ENCODE peak calls at places on chromosomes 16 and 17, in ten cellular contexts. L is uterus, W is fibroblast of lung, G is HCT116, C is fibroblast of the aortic adventitia, M is ovary, O is A549, H is tibial nerve, A is choroid plexus epithelial cell, P is heart left ventricle. S is an unnamed sample.

GRCh38 chr17:79675413-79675725 is 55.4 kb upstream of the ENPP7 start:
- DNase-seq in L (no peak), W (no peak), G (no peak), C (no peak), M (peak), O (no peak), H (no peak), A (no peak), P (no peak), S (no peak)

GRCh38 chr16:66251406-66252160 is 114.9 kb upstream of the CDH5 start:
- DNase-seq in L (no peak), W (no peak), G (no peak), C (no peak), M (no peak), O (no peak), H (no peak), A (no peak), P (no peak), S (no peak)

GRCh38 chr16:83940630-83941378 is 12.2 kb upstream of the OSGIN1 start:
- DNase-seq in L (no peak), W (no peak), G (no peak), C (no peak), M (no peak), O (no peak), H (no peak), A (no peak), P (no peak), S (no peak)

GRCh38 chr17:68981288-68981687 is 26.1 kb upstream of the ABCA8 start:
- DNase-seq in L (peak), W (peak), G (no peak), C (peak), M (no peak), O (no peak), H (peak), A (peak), P (no peak), S (no peak)

GRCh38 chr16:2236362-2237075 is at the start of gene DNASE1L2:
- DNase-seq in L (no peak), W (peak), G (no peak), C (no peak), M (no peak), O (peak), H (no peak), A (peak), P (no peak), S (no peak)

GRCh38 chr16:81723098-81723723 is 55.9 kb upstream of the PLCG2 start:
- DNase-seq in L (peak), W (peak), G (peak), C (peak), M (no peak), O (peak), H (no peak), A (peak), P (no peak), S (peak)

GRCh38 chr16:47815655-47816054 is 340.1 kb downstream of the ABCC12 start:
- DNase-seq in L (no peak), W (peak), G (no peak), C (no peak), M (no peak), O (no peak), H (no peak), A (peak), P (no peak), S (no peak)

GRCh38 chr17:74386397-74386796 is 19.1 kb downstream of the GPR142 start:
- DNase-seq in L (peak), W (peak), G (no peak), C (peak), M (no peak), O (no peak), H (no peak), A (peak), P (peak), S (no peak)

GRCh38 chr17:73210002-73210678 is 17.3 kb downstream of the COG1 start:
- DNase-seq in L (no peak), W (no peak), G (no peak), C (peak), M (no peak), O (no peak), H (no peak), A (no peak), P (no peak), S (no peak)

DNA sequence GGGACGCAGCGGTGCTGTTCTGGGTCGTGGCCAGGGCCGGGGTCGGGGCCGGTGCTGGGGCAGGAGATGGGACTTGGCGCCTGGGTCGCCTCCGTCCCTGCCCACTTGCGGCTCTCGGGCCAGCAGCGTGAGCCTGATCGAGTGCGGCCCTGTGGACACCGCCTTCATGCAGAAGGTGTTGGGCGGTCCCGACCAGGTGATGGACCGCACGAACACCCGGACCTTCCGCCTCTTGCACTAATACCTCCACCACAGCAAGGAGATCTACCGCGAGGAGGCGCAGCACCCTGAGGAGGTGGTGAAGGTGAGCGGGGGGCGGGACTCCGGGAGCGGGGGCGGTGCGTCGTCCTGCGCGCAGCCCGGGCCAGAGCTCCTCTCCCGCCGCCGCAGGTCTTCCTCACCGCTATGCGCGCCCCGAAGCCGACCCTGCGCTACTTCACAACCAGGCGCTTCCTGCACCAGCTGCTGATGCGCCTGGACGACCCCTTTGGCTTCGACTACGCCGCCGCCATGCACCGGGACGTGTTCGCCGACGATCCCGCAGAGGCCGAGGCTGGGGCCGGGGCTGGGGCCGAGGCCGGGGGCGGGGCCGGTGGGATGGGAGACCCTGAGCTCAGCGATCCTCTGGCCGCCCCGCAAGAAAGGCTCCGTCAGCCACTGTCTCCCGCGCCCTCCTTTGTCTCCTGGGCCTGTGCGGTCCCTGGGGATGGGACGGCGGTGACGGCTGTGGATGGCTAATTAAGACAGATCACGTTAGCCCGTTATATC is 4.5 kb upstream of the HSD17B1 start:
- DNase-seq in L (peak), W (peak), G (no peak), C (no peak), M (peak), O (peak), H (no peak), A (peak), P (peak), S (peak)
- H3K4me3 ChIP-seq in L (peak), W (no peak), G (peak), C (no peak), M (peak), O (peak), H (peak), A (peak), P (peak), S (peak)

GRCh38 chr16:70674221-70675014 is 11.4 kb downstream of the MTSS2 start:
- DNase-seq in L (no peak), W (no peak), G (no peak), C (no peak), M (peak), O (no peak), H (no peak), A (no peak), P (peak), S (no peak)

GRCh38 chr16:70664325-70665112 is 18.2 kb downstream of the IL34 start:
- DNase-seq in L (no peak), W (no peak), G (no peak), C (no peak), M (peak), O (no peak), H (no peak), A (no peak), P (no peak), S (no peak)

GRCh38 chr16:70665113-70665694 is 18.8 kb downstream of the IL34 start:
- DNase-seq in L (no peak), W (no peak), G (no peak), C (no peak), M (peak), O (no peak), H (no peak), A (no peak), P (no peak), S (no peak)

GRCh38 chr16:70665806-70666735 is 19.7 kb downstream of the IL34 start:
- DNase-seq in L (no peak), W (no peak), G (no peak), C (no peak), M (peak), O (no peak), H (no peak), A (no peak), P (no peak), S (no peak)

DNA sequence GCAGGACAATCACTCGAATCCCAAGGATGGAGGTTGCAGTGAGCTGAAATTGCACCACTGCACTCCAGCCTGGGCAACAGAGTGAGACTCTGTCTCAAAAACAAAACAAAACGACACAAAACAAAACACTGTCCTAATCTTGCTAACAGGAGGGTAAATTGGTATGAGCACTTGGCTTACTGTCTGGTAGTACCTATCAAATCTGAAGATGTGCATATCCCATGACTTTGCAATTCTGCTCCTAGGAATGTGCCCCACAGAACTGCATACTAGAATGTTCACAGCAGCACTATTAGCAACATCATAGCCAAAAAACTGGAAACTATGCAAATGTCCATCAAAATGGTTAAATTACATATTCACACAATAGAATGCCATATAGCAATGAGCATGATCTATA is 15.7 kb downstream of the MTSS2 start:
- DNase-seq in L (no peak), W (no peak), G (no peak), C (no peak), M (no peak), O (no peak), H (no peak), A (no peak), P (no peak), S (no peak)
- TF ChIP-seq CTCF in L (no peak), W (no peak), G (no peak), C (no peak), M (no peak), O (no peak), H (no peak), A (no peak), P (no peak), S (no peak)

DNA sequence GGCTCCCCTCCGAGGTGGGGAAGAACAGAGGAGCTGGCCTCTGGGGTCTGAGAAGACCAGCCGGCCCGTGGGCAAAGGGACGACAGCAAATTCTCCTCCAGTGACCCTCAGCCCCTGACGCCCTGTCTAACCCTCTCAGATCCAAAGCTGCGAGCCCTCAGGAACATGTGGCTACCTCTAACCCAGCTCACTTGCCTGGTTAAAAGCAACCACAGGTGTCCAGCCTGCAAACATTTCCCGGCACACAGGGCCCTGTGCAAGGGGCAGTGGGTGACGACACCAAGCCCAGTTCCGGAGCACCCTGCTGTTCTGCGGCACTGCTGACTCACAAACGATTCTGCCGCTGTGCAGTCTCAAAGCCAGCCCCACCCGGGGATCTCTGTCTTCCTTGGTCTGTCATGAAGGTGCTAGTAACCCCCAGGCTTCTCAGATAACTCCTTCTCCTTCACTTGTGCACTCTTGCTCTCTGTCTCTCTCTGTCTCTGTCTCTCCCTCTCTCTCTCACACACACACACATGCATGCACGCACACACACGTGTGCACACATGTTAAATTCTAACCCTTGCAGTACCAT is 23.0 kb downstream of the WNT3 start:
- DNase-seq in L (no peak), W (peak), G (peak), C (no peak), M (no peak), O (peak), H (no peak), A (peak), P (no peak), S (no peak)
- H3K4me3 ChIP-seq in L (no peak), W (no peak), G (peak), C (no peak), M (no peak), O (peak), H (no peak), A (no peak), P (no peak), S (no peak)

DNA sequence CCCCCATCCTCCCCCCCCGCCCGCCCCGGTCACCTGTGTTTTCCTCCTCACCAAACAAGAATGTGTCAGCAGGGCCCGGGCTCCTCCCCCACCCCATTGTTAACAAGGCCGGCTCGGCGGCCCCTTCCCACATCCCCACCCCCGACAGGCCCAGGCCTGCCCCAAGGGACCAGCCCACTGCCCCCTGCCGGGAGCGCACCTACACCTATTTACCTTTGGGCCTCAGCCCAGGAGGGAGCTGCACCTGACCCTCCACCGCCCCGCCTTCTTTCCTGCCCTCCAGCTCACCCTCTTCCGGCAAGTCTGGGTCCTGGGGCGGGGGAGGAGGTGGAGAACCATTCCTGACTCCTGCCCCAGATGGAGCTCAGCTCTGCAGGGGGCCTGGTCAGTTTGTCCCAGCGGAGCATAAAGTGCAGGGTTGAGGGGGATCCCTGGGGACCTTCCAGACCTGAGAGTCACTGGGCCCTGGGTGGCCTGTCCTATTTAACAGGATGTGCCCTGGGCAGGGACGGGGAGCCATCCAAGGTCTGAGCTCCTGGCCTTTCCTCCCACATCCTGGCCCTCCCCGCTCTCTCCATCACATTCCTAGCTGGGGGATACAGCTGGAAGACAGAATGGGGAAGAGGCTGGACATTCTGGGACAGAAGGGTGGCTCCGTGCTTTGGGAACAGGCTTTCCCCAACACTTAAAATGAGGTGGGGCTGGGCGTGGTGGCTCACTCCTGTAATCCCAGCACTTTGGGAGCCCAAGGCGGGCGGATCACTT is 8.3 kb downstream of the FOXJ1 start:
- DNase-seq in L (no peak), W (no peak), G (peak), C (no peak), M (no peak), O (no peak), H (no peak), A (no peak), P (peak), S (no peak)
- TF ChIP-seq CTCF in L (no peak), W (no peak), G (no peak), C (no peak), M (no peak), O (no peak), H (no peak), A (no peak), P (no peak), S (no peak)

GRCh38 chr17:41631025-41631889 is 6.9 kb upstream of the KRT17 start:
- DNase-seq in L (no peak), W (no peak), G (no peak), C (no peak), M (no peak), O (no peak), H (no peak), A (no peak), P (peak), S (no peak)

GRCh38 chr17:41633498-41634197 is 9.3 kb upstream of the KRT17 start:
- DNase-seq in L (no peak), W (no peak), G (no peak), C (no peak), M (no peak), O (peak), H (no peak), A (no peak), P (no peak), S (no peak)

GRCh38 chr17:41634639-41635038 is 10.3 kb upstream of the KRT17 start:
- DNase-seq in L (no peak), W (no peak), G (no peak), C (no peak), M (no peak), O (no peak), H (no peak), A (no peak), P (no peak), S (no peak)

GRCh38 chr17:41631890-41632269 is 7.5 kb upstream of the KRT17 start:
- DNase-seq in L (no peak), W (no peak), G (no peak), C (no peak), M (no peak), O (no peak), H (no peak), A (no peak), P (peak), S (no peak)

GRCh38 chr17:41632482-41633105 is 8.2 kb upstream of the KRT17 start:
- DNase-seq in L (no peak), W (no peak), G (no peak), C (no peak), M (no peak), O (no peak), H (no peak), A (no peak), P (no peak), S (no peak)
- H3K4me3 ChIP-seq in L (no peak), W (no peak), G (no peak), C (no peak), M (no peak), O (no peak), H (no peak), A (no peak), P (no peak), S (no peak)

GRCh38 chr16:87421369-87421912 is 29.3 kb downstream of the MAP1LC3B start:
- DNase-seq in L (no peak), W (no peak), G (no peak), C (no peak), M (no peak), O (no peak), H (no peak), A (no peak), P (no peak), S (no peak)

GRCh38 chr16:87418644-87419043 is 26.5 kb downstream of the MAP1LC3B start:
- DNase-seq in L (no peak), W (no peak), G (no peak), C (no peak), M (no peak), O (no peak), H (no peak), A (no peak), P (no peak), S (no peak)

GRCh38 chr16:87419971-87420370 is 27.8 kb downstream of the MAP1LC3B start:
- DNase-seq in L (no peak), W (no peak), G (no peak), C (no peak), M (no peak), O (no peak), H (no peak), A (no peak), P (no peak), S (no peak)

GRCh38 chr16:87422106-87422505 is 30.0 kb downstream of the MAP1LC3B start:
- DNase-seq in L (no peak), W (no peak), G (no peak), C (no peak), M (no peak), O (no peak), H (no peak), A (no peak), P (no peak), S (no peak)

DNA sequence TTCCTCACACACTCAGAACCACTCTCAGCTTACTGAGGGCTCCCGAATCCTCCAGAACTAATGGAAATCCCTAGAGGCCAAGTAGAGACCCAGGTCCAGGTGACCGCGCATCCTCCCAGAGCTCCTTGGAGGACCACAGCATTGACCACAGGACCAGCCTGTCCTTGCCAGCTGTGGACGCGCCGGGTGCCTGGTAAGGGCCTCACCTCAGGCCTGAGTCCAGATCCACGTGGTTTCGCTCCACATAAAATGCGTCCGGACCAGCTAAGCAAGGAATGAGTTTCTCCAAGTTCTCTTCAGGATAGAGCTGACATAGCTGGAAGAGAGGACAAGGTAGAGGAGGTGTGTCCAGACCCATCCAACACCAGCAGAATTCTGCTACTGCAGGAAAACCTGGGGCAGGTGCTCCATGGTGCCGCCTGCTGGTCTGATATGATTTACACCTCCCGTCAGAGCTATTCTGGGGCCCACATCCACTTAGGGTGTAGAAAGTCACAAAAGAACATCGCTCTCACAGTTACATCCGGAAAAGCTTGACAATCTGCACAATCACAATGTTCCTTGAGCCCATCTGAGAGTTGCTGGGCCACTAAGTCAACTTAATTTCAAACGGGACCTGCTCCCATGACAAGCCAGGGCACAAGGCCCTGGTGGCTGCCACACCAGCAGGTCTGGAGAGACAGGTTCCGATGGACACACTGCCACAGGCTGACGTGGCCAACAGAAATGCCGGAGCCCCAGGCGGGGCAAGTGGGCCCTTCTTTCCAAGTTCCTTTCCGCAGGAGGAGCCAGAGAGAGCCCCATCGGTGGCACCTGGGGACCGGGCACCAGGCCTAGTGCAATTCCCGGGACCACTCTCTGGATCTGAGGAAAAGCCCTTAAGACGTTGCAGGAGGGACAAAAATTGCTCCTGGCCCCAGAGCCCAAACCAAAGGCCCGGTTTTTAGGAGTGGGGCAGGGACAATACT is 28.5 kb downstream of the MAP1LC3B start:
- DNase-seq in L (no peak), W (no peak), G (no peak), C (no peak), M (no peak), O (no peak), H (no peak), A (no peak), P (no peak), S (no peak)
- TF ChIP-seq CTCF in L (no peak), W (no peak), G (peak), C (no peak), M (no peak), O (peak), H (no peak), A (peak), P (no peak), S (peak)

GRCh38 chr17:15951368-15952047 is 6.6 kb downstream of the ADORA2B start:
- DNase-seq in L (no peak), W (no peak), G (no peak), C (no peak), M (no peak), O (no peak), H (no peak), A (no peak), P (no peak), S (no peak)
- H3K4me3 ChIP-seq in L (no peak), W (no peak), G (no peak), C (no peak), M (no peak), O (no peak), H (no peak), A (no peak), P (no peak), S (no peak)

S was measured in GM12864.